ENCODE peak calls at places on chromosome 7, in six cellular contexts. C is T-cell, Z is heart right ventricle, O is germinal center, J is endothelial cell, X is non-pigmented ciliary epithelial cell. L is an unnamed sample.
A peak's percentile ranks its signal among the peaks of the same experiment; 100 is the strongest.

GRCh38 chr7:55484241-55484640 is 88.1 kb downstream of the VOPP1 start:
- DNase-seq in O (no peak), Z (no peak), X (no peak), J (no peak), C (no peak), L (no peak)

GRCh38 chr7:144018065-144018464 is 17.9 kb downstream of the OR6B1 start:
- DNase-seq in X (no peak), Z (no peak), J (no peak), O (no peak), C (no peak), L (no peak)

GRCh38 chr7:75951506-75951905 is 36.6 kb downstream of the POR start:
- DNase-seq in Z (no peak), J (no peak), C (no peak), X (peak; percentile 31), O (no peak), L (peak; percentile 84)

GRCh38 chr7:115941703-115942268 is 88.8 kb downstream of the TFEC start:
- DNase-seq in O (no peak), C (no peak), Z (no peak), X (peak; percentile 32), J (no peak), L (no peak)

GRCh38 chr7:155533827-155534690 is 12.3 kb downstream of the CNPY1 start:
- DNase-seq in X (no peak), C (no peak), Z (no peak), O (peak; percentile 71), J (peak; percentile 75), L (no peak)

GRCh38 chr7:67644149-67644548 is 647.5 kb downstream of the TYW1 start:
- DNase-seq in X (no peak), J (no peak), C (no peak), O (no peak), Z (no peak), L (no peak)

GRCh38 chr7:140923358-140924006 is 1.2 kb downstream of the BRAF start:
- DNase-seq in O (no peak), J (peak; percentile 8), Z (peak; percentile 41), C (no peak), X (no peak), L (peak; percentile 9)

GRCh38 chr7:151051108-151051507 is 2.8 kb downstream of the ASIC3 start:
- DNase-seq in Z (peak; percentile 36), O (peak; percentile 25), X (no peak), C (peak; percentile 57), J (peak; percentile 88), L (no peak)

GRCh38 chr7:37281368-37282092 is 167.1 kb downstream of the ELMO1 start:
- DNase-seq in Z (no peak), J (no peak), O (no peak), X (no peak), C (no peak), L (no peak)

GRCh38 chr7:156780724-156781455 is 112.1 kb downstream of the LMBR1 start:
- DNase-seq in C (no peak), O (peak; percentile 55), J (no peak), Z (no peak), X (no peak), L (no peak)

GRCh38 chr7:156778201-156778600 is 114.8 kb downstream of the LMBR1 start:
- DNase-seq in X (no peak), C (no peak), Z (no peak), O (no peak), J (no peak), L (no peak)

GRCh38 chr7:40489844-40490602 is 355.2 kb downstream of the SUGCT start:
- DNase-seq in X (no peak), J (no peak), O (no peak), C (no peak), Z (no peak), L (no peak)

GRCh38 chr7:116569737-116570136 is 44.9 kb downstream of the CAV1 start:
- DNase-seq in O (no peak), J (no peak), Z (no peak), X (peak; percentile 81), C (no peak), L (no peak)